ENCODE peak calls at places on chromosomes 5 and 9, in seven cellular contexts. Y is fibroblast of the aortic adventitia; W is smooth muscle cell of the brain vasculature; C is left colon; Q is hepatocyte; U is RCC 7860; O is activated naive CD4-positive, alpha-beta T cell treated with anti-CD3 and anti-CD28 coated beads, Interleukin-2, amount 10 ng/mL, durations not matched to agents 7 days and 5 days. K is an unnamed sample.

GRCh38 chr5:161471551-161471950 is 75.0 kb downstream of the GABRB2 start:
- DNase-seq in Y (no peak), Q (no peak), U (no peak), C (no peak), W (no peak), O (no peak), K (no peak)

GRCh38 chr9:131672451-131672850 is 67.4 kb downstream of the RAPGEF1 start:
- DNase-seq in Y (no peak), U (no peak), W (no peak), Q (no peak), O (no peak), C (no peak), K (no peak)

GRCh38 chr5:62299600-62299999 is 6.4 kb upstream of the KIF2A start:
- DNase-seq in U (no peak), Q (no peak), C (no peak), O (peak), Y (no peak), W (no peak), K (no peak)

GRCh38 chr5:9196403-9197224 is 349.3 kb downstream of the SEMA5A start:
- DNase-seq in O (no peak), Q (no peak), W (no peak), Y (peak), U (peak), C (no peak), K (no peak)

GRCh38 chr5:73633060-73633459 is 7.1 kb downstream of the ARHGEF28 start:
- DNase-seq in U (no peak), W (no peak), C (no peak), O (no peak), Y (no peak), Q (no peak), K (no peak)

GRCh38 chr5:1468629-1469527 is 23.6 kb upstream of the SLC6A3 start:
- DNase-seq in C (no peak), Q (no peak), W (no peak), O (no peak), U (no peak), Y (no peak), K (no peak)

GRCh38 chr9:5113994-5114748 is 71.3 kb downstream of the INSL6 start:
- DNase-seq in Y (no peak), C (no peak), O (no peak), Q (no peak), W (no peak), U (no peak), K (no peak)

GRCh38 chr5:10192309-10192708 is 57.4 kb downstream of the ATPSCKMT start:
- DNase-seq in C (no peak), Y (peak), O (no peak), W (no peak), U (peak), Q (no peak), K (no peak)

GRCh38 chr5:10442581-10442980 is 902 bp downstream of the ROPN1L start:
- DNase-seq in W (no peak), C (no peak), Y (no peak), Q (no peak), U (no peak), O (no peak), K (no peak)

GRCh38 chr9:134968011-134968822 is 50.5 kb upstream of the FCN1 start:
- DNase-seq in W (no peak), Q (no peak), U (no peak), O (peak), C (no peak), Y (no peak), K (no peak)

K was measured in left ventricle myocardium inferior.